ENCODE peak calls at places on chromosomes 11 and 22, in seven cellular contexts. O is right atrium auricular region, E is nephron progenitor cell, J is WTC11, V is psoas muscle, S is SK-N-SH, K is esophagus muscularis mucosa. Q is an unnamed sample.

GRCh38 chr22:46576556-46577351 is 39.3 kb upstream of the CELSR1 start:
- DNase-seq in S (peak), V (peak), E (peak), O (no peak), K (no peak), J (peak), Q (no peak)

GRCh38 chr22:42902875-42903510 is 45.9 kb upstream of the ARFGAP3 start:
- DNase-seq in O (no peak), K (no peak), E (no peak), S (no peak), J (peak), V (no peak), Q (no peak)

GRCh38 chr11:15507592-15507991 is 392.9 kb downstream of the INSC start:
- DNase-seq in S (no peak), O (no peak), J (no peak), E (no peak), K (no peak), V (no peak), Q (no peak)

GRCh38 chr11:15858881-15859280 is 497.5 kb downstream of the SOX6 start:
- DNase-seq in S (no peak), J (no peak), V (no peak), O (no peak), E (no peak), K (no peak), Q (no peak)

GRCh38 chr11:13384837-13385417 is 78.1 kb downstream of the BTBD10 start:
- DNase-seq in E (peak), S (peak), J (peak), O (no peak), V (no peak), K (no peak), Q (no peak)

GRCh38 chr11:15038963-15039362 is 34.4 kb upstream of the CALCB start:
- DNase-seq in O (no peak), J (no peak), S (peak), E (no peak), V (no peak), K (no peak), Q (no peak)

GRCh38 chr11:69718147-69718546 is 14.3 kb upstream of the FGF19 start:
- DNase-seq in S (peak), V (no peak), J (peak), K (no peak), E (peak), O (no peak), Q (no peak)

GRCh38 chr22:22073769-22074561 is 91.4 kb upstream of the TOP3B start:
- DNase-seq in K (no peak), E (no peak), V (no peak), S (no peak), J (no peak), O (peak), Q (peak)

GRCh38 chr11:75475767-75476650 is 43.0 kb upstream of the KLHL35 start:
- DNase-seq in O (peak), K (no peak), J (no peak), S (no peak), E (no peak), V (peak), Q (no peak)

GRCh38 chr11:68150029-68150428 is 28.8 kb upstream of the CHKA start:
- DNase-seq in K (no peak), O (peak), S (no peak), J (no peak), V (no peak), E (no peak), Q (no peak)

GRCh38 chr11:23755769-23756168 is 741.1 kb upstream of the LUZP2 start:
- DNase-seq in O (no peak), E (no peak), S (no peak), V (no peak), K (no peak), J (no peak), Q (no peak)

GRCh38 chr11:57345555-57346151 is 7.5 kb downstream of the P2RX3 start:
- DNase-seq in K (no peak), S (peak), J (peak), E (peak), O (peak), V (peak), Q (no peak)

GRCh38 chr11:118914178-118914918 is 11.4 kb downstream of the BCL9L start:
- DNase-seq in O (no peak), V (peak), E (no peak), J (no peak), S (no peak), K (no peak), Q (no peak)

GRCh38 chr11:72764503-72764902 is 12.3 kb upstream of the ARAP1 start:
- DNase-seq in V (no peak), S (no peak), E (no peak), K (no peak), J (peak), O (no peak), Q (no peak)

GRCh38 chr11:108693852-108694251 is 29.0 kb downstream of the DDX10 start:
- DNase-seq in O (no peak), E (no peak), V (no peak), K (no peak), J (no peak), S (no peak), Q (no peak)

DNA sequence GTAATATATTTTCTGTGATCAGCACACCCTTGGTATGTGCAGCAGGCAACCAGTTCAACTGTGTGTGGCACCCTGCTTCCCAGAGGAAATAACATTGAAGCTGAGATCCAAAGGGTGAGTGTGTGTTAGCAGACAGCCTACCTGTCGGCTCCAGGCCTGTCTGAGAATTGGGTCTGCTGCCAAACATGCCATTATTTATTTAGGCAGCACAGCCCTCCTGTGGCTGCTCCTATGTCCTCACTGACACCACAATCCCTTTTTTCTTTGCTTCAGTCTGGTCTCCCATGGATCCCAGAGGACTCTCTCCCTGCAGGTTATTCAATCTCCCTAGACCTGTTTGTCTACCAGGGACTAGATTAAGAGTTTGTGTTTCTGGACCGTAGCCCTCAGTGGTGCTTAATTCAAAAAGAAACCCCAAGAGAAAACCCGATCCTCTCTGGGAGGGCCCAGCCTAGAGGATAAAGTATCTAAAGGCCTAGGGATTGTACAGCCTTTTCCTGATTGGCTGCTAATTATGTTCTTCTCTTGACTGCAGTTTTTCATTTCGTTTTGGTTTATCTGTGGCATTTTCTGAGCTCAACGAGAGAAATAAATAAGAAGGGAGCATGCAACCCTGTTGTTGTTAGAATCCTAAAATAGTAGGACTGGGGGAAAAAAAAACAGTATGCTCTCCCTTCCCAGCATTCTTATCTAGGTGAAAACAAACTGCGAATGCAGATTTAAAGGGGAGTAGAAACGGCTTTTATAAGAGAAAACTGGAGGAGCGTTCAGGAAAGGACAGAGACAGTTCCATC is 24.1 kb downstream of the KCNE3 start:
- DNase-seq in O (no peak), E (no peak), V (no peak), J (no peak), K (no peak), S (no peak), Q (no peak)
- TF ChIP-seq CTCF in O (no peak), E (no peak), V (peak), J (no peak), K (no peak), S (peak), Q (peak)

GRCh38 chr11:104694259-104695070 is 203.8 kb downstream of the CASP12 start:
- DNase-seq in J (no peak), V (no peak), K (no peak), E (no peak), S (no peak), O (no peak), Q (no peak)
- TF ChIP-seq CTCF in J (no peak), V (no peak), K (no peak), E (no peak), S (no peak), O (no peak), Q (no peak)

GRCh38 chr11:7299393-7299792 is 47.7 kb downstream of the SYT9 start:
- DNase-seq in J (no peak), E (no peak), S (no peak), O (no peak), V (no peak), K (no peak), Q (no peak)
- TF ChIP-seq CTCF in J (no peak), E (no peak), S (no peak), O (no peak), V (no peak), K (no peak), Q (no peak)

GRCh38 chr11:132414451-132414850 is 1044.0 kb downstream of the NTM start:
- DNase-seq in K (no peak), J (no peak), V (no peak), E (no peak), O (no peak), S (no peak), Q (no peak)
- TF ChIP-seq CTCF in K (no peak), J (no peak), V (no peak), E (no peak), O (no peak), S (no peak), Q (no peak)

DNA sequence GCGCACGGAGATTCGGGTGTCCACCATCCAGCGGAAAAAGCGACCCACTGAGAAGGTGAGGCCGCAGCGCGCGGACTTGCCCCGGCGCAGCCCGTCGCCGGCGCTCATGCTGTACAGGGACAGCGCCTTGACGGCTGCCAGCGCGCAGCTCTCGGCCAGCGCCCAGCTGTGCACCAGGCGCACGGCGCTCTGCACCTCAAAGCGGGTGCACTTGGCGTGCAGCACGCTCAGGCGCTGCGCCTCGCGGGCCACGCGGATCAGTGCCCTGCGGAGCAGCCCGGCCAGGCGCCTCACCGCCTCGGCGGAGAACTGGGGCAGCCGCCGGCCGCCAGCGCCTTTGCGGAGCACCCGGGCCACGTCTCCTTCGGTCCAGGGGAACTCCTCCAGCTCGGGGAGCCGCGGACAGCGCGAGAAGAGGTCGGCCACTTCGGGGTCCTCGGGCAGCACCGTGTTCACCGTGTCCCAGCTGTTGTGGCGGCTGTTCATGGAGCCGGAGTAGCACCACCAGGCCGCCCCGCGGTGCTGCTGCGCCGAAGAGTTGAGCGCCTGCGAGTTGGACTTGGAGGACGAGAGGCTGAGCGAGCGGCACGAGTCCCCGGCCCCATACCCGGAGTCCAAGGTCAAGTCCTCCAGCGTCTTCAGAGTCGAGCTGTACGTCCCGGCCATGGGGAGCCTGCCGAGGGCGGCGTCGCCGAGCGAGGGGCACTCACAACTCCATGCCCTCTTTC is 728 bp downstream of the ABTB2 start:
- DNase-seq in V (peak), J (peak), O (peak), E (peak), S (peak), K (peak), Q (no peak)
- TF ChIP-seq CTCF in V (no peak), J (no peak), O (no peak), E (no peak), S (no peak), K (no peak), Q (peak)

GRCh38 chr22:26479043-26479791 is 4.4 kb downstream of the HPS4 start:
- DNase-seq in J (no peak), V (no peak), E (no peak), S (no peak), O (no peak), K (no peak), Q (no peak)
- TF ChIP-seq CTCF in J (no peak), V (no peak), E (no peak), S (no peak), O (no peak), K (no peak), Q (no peak)

GRCh38 chr11:96318850-96319249 is 24.1 kb downstream of the MAML2 start:
- DNase-seq in K (no peak), V (no peak), O (no peak), S (no peak), J (no peak), E (no peak), Q (no peak)
- TF ChIP-seq CTCF in K (no peak), V (no peak), O (no peak), S (no peak), J (no peak), E (no peak), Q (no peak)